ENCODE peak calls at places on chromosomes 11 and 22, in nine cellular contexts. One of them, this sample, is unnamed.

GRCh38 chr11:80524330-80524729 is 1083.5 kb upstream of the TENM4 start:
- DNase-seq in activated effector memory CD4-positive, alpha-beta T cell treated with Interleukin-2 at 50 U/mL for 16 hours: no peak
- DNase-seq in iris pigment epithelial cell: no peak
- DNase-seq in brain microvascular endothelial cell: no peak
- DNase-seq in breast epithelium: no peak
- DNase-seq in stimulated activated CD4-positive, alpha-beta T cell treated with anti-CD3 and anti-CD28 coated beads, TNF-alpha, amount 100 ng/mL, for 48 hours: no peak
- DNase-seq in BJ: no peak
- DNase-seq in uterus: no peak
- DNase-seq in effector memory CD4-positive, alpha-beta T cell: no peak
- DNase-seq in this sample: no peak

GRCh38 chr11:132803436-132803835 is 728.9 kb downstream of the OPCML start:
- DNase-seq in uterus: no peak
- DNase-seq in breast epithelium: no peak
- DNase-seq in effector memory CD4-positive, alpha-beta T cell: no peak
- DNase-seq in iris pigment epithelial cell: no peak
- DNase-seq in brain microvascular endothelial cell: no peak
- DNase-seq in BJ: no peak
- DNase-seq in stimulated activated CD4-positive, alpha-beta T cell treated with anti-CD3 and anti-CD28 coated beads, TNF-alpha, amount 100 ng/mL, for 48 hours: no peak
- DNase-seq in activated effector memory CD4-positive, alpha-beta T cell treated with Interleukin-2 at 50 U/mL for 16 hours: no peak
- DNase-seq in this sample: no peak

GRCh38 chr11:27496461-27496860 is 10.1 kb downstream of the LIN7C start:
- DNase-seq in iris pigment epithelial cell: no peak
- DNase-seq in brain microvascular endothelial cell: no peak
- DNase-seq in activated effector memory CD4-positive, alpha-beta T cell treated with Interleukin-2 at 50 U/mL for 16 hours: no peak
- DNase-seq in BJ: no peak
- DNase-seq in stimulated activated CD4-positive, alpha-beta T cell treated with anti-CD3 and anti-CD28 coated beads, TNF-alpha, amount 100 ng/mL, for 48 hours: no peak
- DNase-seq in effector memory CD4-positive, alpha-beta T cell: no peak
- DNase-seq in uterus: no peak
- DNase-seq in breast epithelium: no peak
- DNase-seq in this sample: no peak

GRCh38 chr11:11155962-11156815 is 196.9 kb downstream of the CSNK2A3 start:
- DNase-seq in iris pigment epithelial cell: no peak
- DNase-seq in brain microvascular endothelial cell: no peak
- DNase-seq in breast epithelium: no peak
- DNase-seq in effector memory CD4-positive, alpha-beta T cell: peak; percentile 30
- DNase-seq in stimulated activated CD4-positive, alpha-beta T cell treated with anti-CD3 and anti-CD28 coated beads, TNF-alpha, amount 100 ng/mL, for 48 hours: peak; percentile 45
- DNase-seq in uterus: no peak
- DNase-seq in activated effector memory CD4-positive, alpha-beta T cell treated with Interleukin-2 at 50 U/mL for 16 hours: peak; percentile 42
- DNase-seq in BJ: no peak
- DNase-seq in this sample: peak; percentile 48

GRCh38 chr11:43943931-43944751 is 1.7 kb downstream of the C11orf96 start:
- DNase-seq in effector memory CD4-positive, alpha-beta T cell: no peak
- DNase-seq in BJ: no peak
- DNase-seq in stimulated activated CD4-positive, alpha-beta T cell treated with anti-CD3 and anti-CD28 coated beads, TNF-alpha, amount 100 ng/mL, for 48 hours: no peak
- DNase-seq in uterus: peak; percentile 43
- DNase-seq in breast epithelium: no peak
- DNase-seq in brain microvascular endothelial cell: peak; percentile 43
- DNase-seq in activated effector memory CD4-positive, alpha-beta T cell treated with Interleukin-2 at 50 U/mL for 16 hours: no peak
- DNase-seq in iris pigment epithelial cell: peak; percentile 38
- DNase-seq in this sample: no peak

GRCh38 chr11:3227568-3228444 is 4.4 kb downstream of the MRGPRE start:
- DNase-seq in uterus: no peak
- DNase-seq in brain microvascular endothelial cell: no peak
- DNase-seq in stimulated activated CD4-positive, alpha-beta T cell treated with anti-CD3 and anti-CD28 coated beads, TNF-alpha, amount 100 ng/mL, for 48 hours: no peak
- DNase-seq in effector memory CD4-positive, alpha-beta T cell: no peak
- DNase-seq in breast epithelium: no peak
- DNase-seq in activated effector memory CD4-positive, alpha-beta T cell treated with Interleukin-2 at 50 U/mL for 16 hours: no peak
- DNase-seq in iris pigment epithelial cell: no peak
- DNase-seq in BJ: no peak
- DNase-seq in this sample: no peak

GRCh38 chr11:122180435-122180834 is 64.4 kb upstream of the BLID start:
- DNase-seq in iris pigment epithelial cell: peak; percentile 96
- DNase-seq in activated effector memory CD4-positive, alpha-beta T cell treated with Interleukin-2 at 50 U/mL for 16 hours: no peak
- DNase-seq in stimulated activated CD4-positive, alpha-beta T cell treated with anti-CD3 and anti-CD28 coated beads, TNF-alpha, amount 100 ng/mL, for 48 hours: no peak
- DNase-seq in uterus: peak; percentile 61
- DNase-seq in effector memory CD4-positive, alpha-beta T cell: no peak
- DNase-seq in BJ: peak; percentile 97
- DNase-seq in brain microvascular endothelial cell: peak; percentile 96
- DNase-seq in breast epithelium: no peak
- DNase-seq in this sample: no peak

GRCh38 chr11:85590848-85591483 is 36.2 kb downstream of the DLG2 start:
- DNase-seq in iris pigment epithelial cell: peak; percentile 46
- DNase-seq in uterus: no peak
- DNase-seq in effector memory CD4-positive, alpha-beta T cell: no peak
- DNase-seq in activated effector memory CD4-positive, alpha-beta T cell treated with Interleukin-2 at 50 U/mL for 16 hours: no peak
- DNase-seq in BJ: peak; percentile 8
- DNase-seq in stimulated activated CD4-positive, alpha-beta T cell treated with anti-CD3 and anti-CD28 coated beads, TNF-alpha, amount 100 ng/mL, for 48 hours: no peak
- DNase-seq in brain microvascular endothelial cell: peak; percentile 2
- DNase-seq in breast epithelium: no peak
- DNase-seq in this sample: no peak

GRCh38 chr22:20885557-20886323 is 26.9 kb downstream of the SNAP29 start:
- DNase-seq in activated effector memory CD4-positive, alpha-beta T cell treated with Interleukin-2 at 50 U/mL for 16 hours: no peak
- DNase-seq in uterus: peak; percentile 70
- DNase-seq in breast epithelium: peak; percentile 59
- DNase-seq in BJ: peak; percentile 12
- DNase-seq in iris pigment epithelial cell: peak; percentile 84
- DNase-seq in brain microvascular endothelial cell: peak; percentile 73
- DNase-seq in stimulated activated CD4-positive, alpha-beta T cell treated with anti-CD3 and anti-CD28 coated beads, TNF-alpha, amount 100 ng/mL, for 48 hours: peak; percentile 11
- DNase-seq in effector memory CD4-positive, alpha-beta T cell: no peak
- DNase-seq in this sample: no peak

GRCh38 chr11:66363805-66364535 is 7.6 kb downstream of the SLC29A2 start:
- DNase-seq in iris pigment epithelial cell: no peak
- DNase-seq in activated effector memory CD4-positive, alpha-beta T cell treated with Interleukin-2 at 50 U/mL for 16 hours: peak; percentile 40
- DNase-seq in stimulated activated CD4-positive, alpha-beta T cell treated with anti-CD3 and anti-CD28 coated beads, TNF-alpha, amount 100 ng/mL, for 48 hours: peak; percentile 64
- DNase-seq in breast epithelium: no peak
- DNase-seq in uterus: no peak
- DNase-seq in effector memory CD4-positive, alpha-beta T cell: peak; percentile 39
- DNase-seq in BJ: no peak
- DNase-seq in brain microvascular endothelial cell: no peak
- DNase-seq in this sample: peak; percentile 67

GRCh38 chr22:49853981-49854791 is 542 bp downstream of the ZBED4 start:
- DNase-seq in brain microvascular endothelial cell: peak; percentile 8
- DNase-seq in stimulated activated CD4-positive, alpha-beta T cell treated with anti-CD3 and anti-CD28 coated beads, TNF-alpha, amount 100 ng/mL, for 48 hours: no peak
- DNase-seq in activated effector memory CD4-positive, alpha-beta T cell treated with Interleukin-2 at 50 U/mL for 16 hours: no peak
- DNase-seq in uterus: no peak
- DNase-seq in BJ: no peak
- DNase-seq in breast epithelium: peak; percentile 43
- DNase-seq in iris pigment epithelial cell: peak; percentile 34
- DNase-seq in effector memory CD4-positive, alpha-beta T cell: no peak
- DNase-seq in this sample: no peak

GRCh38 chr11:6505577-6506240 is 8.6 kb downstream of the DNHD1 start:
- DNase-seq in activated effector memory CD4-positive, alpha-beta T cell treated with Interleukin-2 at 50 U/mL for 16 hours: no peak
- DNase-seq in BJ: peak; percentile 27
- DNase-seq in iris pigment epithelial cell: peak; percentile 72
- DNase-seq in stimulated activated CD4-positive, alpha-beta T cell treated with anti-CD3 and anti-CD28 coated beads, TNF-alpha, amount 100 ng/mL, for 48 hours: no peak
- DNase-seq in uterus: no peak
- DNase-seq in breast epithelium: no peak
- DNase-seq in effector memory CD4-positive, alpha-beta T cell: no peak
- DNase-seq in brain microvascular endothelial cell: peak; percentile 59
- DNase-seq in this sample: no peak

GRCh38 chr22:27222178-27222577 is 564.8 kb downstream of the MIAT start:
- DNase-seq in brain microvascular endothelial cell: no peak
- DNase-seq in stimulated activated CD4-positive, alpha-beta T cell treated with anti-CD3 and anti-CD28 coated beads, TNF-alpha, amount 100 ng/mL, for 48 hours: no peak
- DNase-seq in effector memory CD4-positive, alpha-beta T cell: no peak
- DNase-seq in BJ: no peak
- DNase-seq in breast epithelium: no peak
- DNase-seq in activated effector memory CD4-positive, alpha-beta T cell treated with Interleukin-2 at 50 U/mL for 16 hours: no peak
- DNase-seq in uterus: no peak
- DNase-seq in iris pigment epithelial cell: no peak
- DNase-seq in this sample: no peak

GRCh38 chr11:83610996-83611395 is 324.8 kb upstream of the CCDC90B start:
- DNase-seq in effector memory CD4-positive, alpha-beta T cell: no peak
- DNase-seq in activated effector memory CD4-positive, alpha-beta T cell treated with Interleukin-2 at 50 U/mL for 16 hours: no peak
- DNase-seq in iris pigment epithelial cell: no peak
- DNase-seq in breast epithelium: no peak
- DNase-seq in brain microvascular endothelial cell: no peak
- DNase-seq in uterus: no peak
- DNase-seq in stimulated activated CD4-positive, alpha-beta T cell treated with anti-CD3 and anti-CD28 coated beads, TNF-alpha, amount 100 ng/mL, for 48 hours: no peak
- DNase-seq in BJ: no peak
- DNase-seq in this sample: no peak

GRCh38 chr11:120625565-120625964 is 114.0 kb downstream of the GRIK4 start:
- DNase-seq in iris pigment epithelial cell: no peak
- DNase-seq in stimulated activated CD4-positive, alpha-beta T cell treated with anti-CD3 and anti-CD28 coated beads, TNF-alpha, amount 100 ng/mL, for 48 hours: no peak
- DNase-seq in breast epithelium: no peak
- DNase-seq in effector memory CD4-positive, alpha-beta T cell: no peak
- DNase-seq in uterus: no peak
- DNase-seq in activated effector memory CD4-positive, alpha-beta T cell treated with Interleukin-2 at 50 U/mL for 16 hours: no peak
- DNase-seq in brain microvascular endothelial cell: no peak
- DNase-seq in BJ: no peak
- DNase-seq in this sample: no peak

GRCh38 chr11:111303476-111303875 is 5.1 kb downstream of the POU2AF3 start:
- DNase-seq in uterus: no peak
- DNase-seq in activated effector memory CD4-positive, alpha-beta T cell treated with Interleukin-2 at 50 U/mL for 16 hours: no peak
- DNase-seq in BJ: no peak
- DNase-seq in breast epithelium: no peak
- DNase-seq in effector memory CD4-positive, alpha-beta T cell: no peak
- DNase-seq in brain microvascular endothelial cell: no peak
- DNase-seq in iris pigment epithelial cell: no peak
- DNase-seq in stimulated activated CD4-positive, alpha-beta T cell treated with anti-CD3 and anti-CD28 coated beads, TNF-alpha, amount 100 ng/mL, for 48 hours: no peak
- DNase-seq in this sample: no peak

GRCh38 chr22:44325718-44326548 is 13.2 kb upstream of the SHISAL1 start:
- DNase-seq in effector memory CD4-positive, alpha-beta T cell: no peak
- DNase-seq in uterus: no peak
- DNase-seq in breast epithelium: no peak
- DNase-seq in stimulated activated CD4-positive, alpha-beta T cell treated with anti-CD3 and anti-CD28 coated beads, TNF-alpha, amount 100 ng/mL, for 48 hours: no peak
- DNase-seq in activated effector memory CD4-positive, alpha-beta T cell treated with Interleukin-2 at 50 U/mL for 16 hours: no peak
- DNase-seq in iris pigment epithelial cell: peak; percentile 51
- DNase-seq in BJ: no peak
- DNase-seq in brain microvascular endothelial cell: no peak
- DNase-seq in this sample: no peak

This sample was measured in T-helper 9 cell.